ENCODE peak calls at places on chromosomes 5 and 9, in six cellular contexts. One of them, this sample, is unnamed.

GRCh38 chr5:40681351-40682311 is 1.9 kb downstream of the PTGER4 start:
- DNase-seq in AG08396: no peak
- DNase-seq in frontal cortex: no peak
- DNase-seq in Right ventricle myocardium superior: peak
- DNase-seq in stimulated activated CD8-positive, alpha-beta memory T cell treated with anti-CD3 and anti-CD28 coated beads, Interleukin-4, amount 100 ng/mL, for 48 hours: peak
- DNase-seq in stimulated activated CD4-positive, alpha-beta T cell treated with anti-CD3 and anti-CD28 coated beads, Interleukin-15, amount 100 ng/mL, for 48 hours: peak
- DNase-seq in this sample: peak

GRCh38 chr9:132638240-132638639 is 31.5 kb downstream of the DDX31 start:
- DNase-seq in stimulated activated CD8-positive, alpha-beta memory T cell treated with anti-CD3 and anti-CD28 coated beads, Interleukin-4, amount 100 ng/mL, for 48 hours: no peak
- DNase-seq in AG08396: no peak
- DNase-seq in stimulated activated CD4-positive, alpha-beta T cell treated with anti-CD3 and anti-CD28 coated beads, Interleukin-15, amount 100 ng/mL, for 48 hours: no peak
- DNase-seq in frontal cortex: no peak
- DNase-seq in Right ventricle myocardium superior: no peak
- DNase-seq in this sample: no peak

GRCh38 chr5:174489233-174489632 is 235.1 kb upstream of the MSX2 start:
- DNase-seq in stimulated activated CD4-positive, alpha-beta T cell treated with anti-CD3 and anti-CD28 coated beads, Interleukin-15, amount 100 ng/mL, for 48 hours: no peak
- DNase-seq in stimulated activated CD8-positive, alpha-beta memory T cell treated with anti-CD3 and anti-CD28 coated beads, Interleukin-4, amount 100 ng/mL, for 48 hours: no peak
- DNase-seq in frontal cortex: no peak
- DNase-seq in AG08396: no peak
- DNase-seq in Right ventricle myocardium superior: no peak
- DNase-seq in this sample: no peak

GRCh38 chr5:170184007-170184687 is 48.6 kb upstream of the C5orf58 start:
- DNase-seq in Right ventricle myocardium superior: peak
- DNase-seq in stimulated activated CD8-positive, alpha-beta memory T cell treated with anti-CD3 and anti-CD28 coated beads, Interleukin-4, amount 100 ng/mL, for 48 hours: peak
- DNase-seq in stimulated activated CD4-positive, alpha-beta T cell treated with anti-CD3 and anti-CD28 coated beads, Interleukin-15, amount 100 ng/mL, for 48 hours: peak
- DNase-seq in frontal cortex: peak
- DNase-seq in AG08396: peak
- DNase-seq in this sample: peak

GRCh38 chr5:88660326-88660946 is 222.5 kb downstream of the MEF2C start:
- DNase-seq in AG08396: peak
- DNase-seq in stimulated activated CD8-positive, alpha-beta memory T cell treated with anti-CD3 and anti-CD28 coated beads, Interleukin-4, amount 100 ng/mL, for 48 hours: no peak
- DNase-seq in frontal cortex: peak
- DNase-seq in stimulated activated CD4-positive, alpha-beta T cell treated with anti-CD3 and anti-CD28 coated beads, Interleukin-15, amount 100 ng/mL, for 48 hours: no peak
- DNase-seq in Right ventricle myocardium superior: no peak
- DNase-seq in this sample: peak

GRCh38 chr9:16458696-16459420 is 411.6 kb downstream of the BNC2 start:
- DNase-seq in frontal cortex: no peak
- DNase-seq in AG08396: no peak
- DNase-seq in stimulated activated CD8-positive, alpha-beta memory T cell treated with anti-CD3 and anti-CD28 coated beads, Interleukin-4, amount 100 ng/mL, for 48 hours: no peak
- DNase-seq in Right ventricle myocardium superior: no peak
- DNase-seq in stimulated activated CD4-positive, alpha-beta T cell treated with anti-CD3 and anti-CD28 coated beads, Interleukin-15, amount 100 ng/mL, for 48 hours: no peak
- DNase-seq in this sample: no peak

GRCh38 chr5:109741390-109741789 is 51.7 kb downstream of the MAN2A1 start:
- DNase-seq in stimulated activated CD4-positive, alpha-beta T cell treated with anti-CD3 and anti-CD28 coated beads, Interleukin-15, amount 100 ng/mL, for 48 hours: no peak
- DNase-seq in AG08396: no peak
- DNase-seq in Right ventricle myocardium superior: no peak
- DNase-seq in frontal cortex: no peak
- DNase-seq in stimulated activated CD8-positive, alpha-beta memory T cell treated with anti-CD3 and anti-CD28 coated beads, Interleukin-4, amount 100 ng/mL, for 48 hours: no peak
- DNase-seq in this sample: no peak

GRCh38 chr9:109883623-109884022 is 103.6 kb downstream of the PALM2AKAP2 start:
- DNase-seq in frontal cortex: no peak
- DNase-seq in Right ventricle myocardium superior: no peak
- DNase-seq in AG08396: no peak
- DNase-seq in stimulated activated CD4-positive, alpha-beta T cell treated with anti-CD3 and anti-CD28 coated beads, Interleukin-15, amount 100 ng/mL, for 48 hours: no peak
- DNase-seq in stimulated activated CD8-positive, alpha-beta memory T cell treated with anti-CD3 and anti-CD28 coated beads, Interleukin-4, amount 100 ng/mL, for 48 hours: no peak
- DNase-seq in this sample: no peak

GRCh38 chr5:139474815-139475791 is 4.3 kb downstream of the SMIM33 start:
- DNase-seq in AG08396: no peak
- DNase-seq in Right ventricle myocardium superior: no peak
- DNase-seq in stimulated activated CD8-positive, alpha-beta memory T cell treated with anti-CD3 and anti-CD28 coated beads, Interleukin-4, amount 100 ng/mL, for 48 hours: no peak
- DNase-seq in frontal cortex: no peak
- DNase-seq in stimulated activated CD4-positive, alpha-beta T cell treated with anti-CD3 and anti-CD28 coated beads, Interleukin-15, amount 100 ng/mL, for 48 hours: no peak
- DNase-seq in this sample: peak

GRCh38 chr9:129362287-129363098 is 184.4 kb upstream of the IER5L start:
- DNase-seq in AG08396: no peak
- DNase-seq in stimulated activated CD4-positive, alpha-beta T cell treated with anti-CD3 and anti-CD28 coated beads, Interleukin-15, amount 100 ng/mL, for 48 hours: no peak
- DNase-seq in stimulated activated CD8-positive, alpha-beta memory T cell treated with anti-CD3 and anti-CD28 coated beads, Interleukin-4, amount 100 ng/mL, for 48 hours: no peak
- DNase-seq in Right ventricle myocardium superior: peak
- DNase-seq in frontal cortex: no peak
- DNase-seq in this sample: peak

GRCh38 chr5:1789838-1790462 is 9.7 kb downstream of the MRPL36 start:
- DNase-seq in frontal cortex: no peak
- DNase-seq in Right ventricle myocardium superior: peak
- DNase-seq in stimulated activated CD4-positive, alpha-beta T cell treated with anti-CD3 and anti-CD28 coated beads, Interleukin-15, amount 100 ng/mL, for 48 hours: no peak
- DNase-seq in stimulated activated CD8-positive, alpha-beta memory T cell treated with anti-CD3 and anti-CD28 coated beads, Interleukin-4, amount 100 ng/mL, for 48 hours: no peak
- DNase-seq in AG08396: peak
- DNase-seq in this sample: peak

GRCh38 chr9:74498616-74499095 is 1.5 kb downstream of the RORB start:
- DNase-seq in frontal cortex: no peak
- DNase-seq in stimulated activated CD8-positive, alpha-beta memory T cell treated with anti-CD3 and anti-CD28 coated beads, Interleukin-4, amount 100 ng/mL, for 48 hours: no peak
- DNase-seq in Right ventricle myocardium superior: no peak
- DNase-seq in AG08396: peak
- DNase-seq in stimulated activated CD4-positive, alpha-beta T cell treated with anti-CD3 and anti-CD28 coated beads, Interleukin-15, amount 100 ng/mL, for 48 hours: no peak
- DNase-seq in this sample: no peak

GRCh38 chr9:129778469-129778868 is 24.5 kb upstream of the TOR1B start:
- DNase-seq in stimulated activated CD8-positive, alpha-beta memory T cell treated with anti-CD3 and anti-CD28 coated beads, Interleukin-4, amount 100 ng/mL, for 48 hours: no peak
- DNase-seq in frontal cortex: no peak
- DNase-seq in stimulated activated CD4-positive, alpha-beta T cell treated with anti-CD3 and anti-CD28 coated beads, Interleukin-15, amount 100 ng/mL, for 48 hours: no peak
- DNase-seq in AG08396: no peak
- DNase-seq in Right ventricle myocardium superior: no peak
- DNase-seq in this sample: no peak

GRCh38 chr9:78296208-78296892 is 575 bp upstream of the PSAT1 start:
- DNase-seq in frontal cortex: no peak
- DNase-seq in Right ventricle myocardium superior: peak
- DNase-seq in AG08396: peak
- DNase-seq in stimulated activated CD8-positive, alpha-beta memory T cell treated with anti-CD3 and anti-CD28 coated beads, Interleukin-4, amount 100 ng/mL, for 48 hours: peak
- DNase-seq in stimulated activated CD4-positive, alpha-beta T cell treated with anti-CD3 and anti-CD28 coated beads, Interleukin-15, amount 100 ng/mL, for 48 hours: no peak
- DNase-seq in this sample: peak

GRCh38 chr9:4549751-4550295 is 59.6 kb downstream of the SLC1A1 start:
- DNase-seq in stimulated activated CD4-positive, alpha-beta T cell treated with anti-CD3 and anti-CD28 coated beads, Interleukin-15, amount 100 ng/mL, for 48 hours: no peak
- DNase-seq in frontal cortex: no peak
- DNase-seq in Right ventricle myocardium superior: no peak
- DNase-seq in AG08396: peak
- DNase-seq in stimulated activated CD8-positive, alpha-beta memory T cell treated with anti-CD3 and anti-CD28 coated beads, Interleukin-4, amount 100 ng/mL, for 48 hours: no peak
- DNase-seq in this sample: no peak

GRCh38 chr9:7118653-7119052 is 360.9 kb downstream of the KDM4C start:
- DNase-seq in stimulated activated CD8-positive, alpha-beta memory T cell treated with anti-CD3 and anti-CD28 coated beads, Interleukin-4, amount 100 ng/mL, for 48 hours: no peak
- DNase-seq in Right ventricle myocardium superior: no peak
- DNase-seq in stimulated activated CD4-positive, alpha-beta T cell treated with anti-CD3 and anti-CD28 coated beads, Interleukin-15, amount 100 ng/mL, for 48 hours: no peak
- DNase-seq in AG08396: no peak
- DNase-seq in frontal cortex: no peak
- DNase-seq in this sample: no peak

GRCh38 chr9:137073992-137074399 is 3.3 kb upstream of the UAP1L1 start:
- DNase-seq in Right ventricle myocardium superior: no peak
- DNase-seq in stimulated activated CD8-positive, alpha-beta memory T cell treated with anti-CD3 and anti-CD28 coated beads, Interleukin-4, amount 100 ng/mL, for 48 hours: no peak
- DNase-seq in stimulated activated CD4-positive, alpha-beta T cell treated with anti-CD3 and anti-CD28 coated beads, Interleukin-15, amount 100 ng/mL, for 48 hours: no peak
- DNase-seq in AG08396: no peak
- DNase-seq in frontal cortex: no peak
- DNase-seq in this sample: no peak

GRCh38 chr5:110639307-110639902 is 87.1 kb downstream of the TMEM232 start:
- DNase-seq in AG08396: no peak
- DNase-seq in stimulated activated CD4-positive, alpha-beta T cell treated with anti-CD3 and anti-CD28 coated beads, Interleukin-15, amount 100 ng/mL, for 48 hours: no peak
- DNase-seq in frontal cortex: no peak
- DNase-seq in Right ventricle myocardium superior: no peak
- DNase-seq in stimulated activated CD8-positive, alpha-beta memory T cell treated with anti-CD3 and anti-CD28 coated beads, Interleukin-4, amount 100 ng/mL, for 48 hours: no peak
- DNase-seq in this sample: no peak

GRCh38 chr5:117188207-117188606 is 613.6 kb upstream of the SEMA6A start:
- DNase-seq in AG08396: no peak
- DNase-seq in stimulated activated CD4-positive, alpha-beta T cell treated with anti-CD3 and anti-CD28 coated beads, Interleukin-15, amount 100 ng/mL, for 48 hours: no peak
- DNase-seq in stimulated activated CD8-positive, alpha-beta memory T cell treated with anti-CD3 and anti-CD28 coated beads, Interleukin-4, amount 100 ng/mL, for 48 hours: no peak
- DNase-seq in frontal cortex: no peak
- DNase-seq in Right ventricle myocardium superior: no peak
- DNase-seq in this sample: no peak

GRCh38 chr5:9398227-9398626 is 147.6 kb downstream of the SEMA5A start:
- DNase-seq in stimulated activated CD4-positive, alpha-beta T cell treated with anti-CD3 and anti-CD28 coated beads, Interleukin-15, amount 100 ng/mL, for 48 hours: no peak
- DNase-seq in AG08396: no peak
- DNase-seq in Right ventricle myocardium superior: no peak
- DNase-seq in stimulated activated CD8-positive, alpha-beta memory T cell treated with anti-CD3 and anti-CD28 coated beads, Interleukin-4, amount 100 ng/mL, for 48 hours: no peak
- DNase-seq in frontal cortex: no peak
- DNase-seq in this sample: no peak